ENCODE peak calls at places on chromosomes 4 and X, in seven cellular contexts. C is T47D; M is M059J; I is stimulated activated naive CD8-positive, alpha-beta T cell treated with anti-CD3 and anti-CD28 coated beads, Interleukin-15, Interleukin-2, amounts not matched to agents 100 U/mL and 50 U/mL, for 24 hours; T is GM13976; V is psoas muscle; D is stimulated activated CD4-positive, alpha-beta T cell treated with anti-CD3 and anti-CD28 coated beads, Interleukin-1b, Interleukin-23, amount 100 ng/mL, for 24 hours. Y is an unnamed sample.

GRCh38 chr4:6984611-6985115 is 58.5 kb upstream of the TADA2B start:
- DNase-seq in C (no peak), I (no peak), V (no peak), T (no peak), D (no peak), M (no peak), Y (no peak)

GRCh38 chr4:147340547-147341225 is 140.2 kb upstream of the EDNRA start:
- DNase-seq in D (no peak), M (peak; percentile 20), T (peak; percentile 27), I (no peak), V (no peak), C (no peak), Y (no peak)

GRCh38 chr4:23947826-23948225 is 58.0 kb upstream of the PPARGC1A start:
- DNase-seq in M (no peak), T (no peak), I (no peak), D (no peak), C (no peak), V (no peak), Y (no peak)

GRCh38 chrX:45824471-45824870 is 623.8 kb upstream of the DIPK2B start:
- DNase-seq in T (no peak), I (peak; percentile 66), D (no peak), V (peak; percentile 28), C (no peak), M (peak; percentile 97), Y (no peak)

GRCh38 chrX:40140706-40141499 is 43.1 kb upstream of the BCOR start:
- DNase-seq in D (no peak), T (no peak), I (no peak), C (no peak), M (peak; percentile 40), V (peak; percentile 44), Y (no peak)

GRCh38 chrX:72048515-72049455 is 82.9 kb downstream of the RTL5 start:
- DNase-seq in M (no peak), D (no peak), C (no peak), V (no peak), T (peak; percentile 21), I (peak; percentile 4), Y (no peak)

GRCh38 chrX:78048036-78048435 is 56.0 kb upstream of the PGK1 start:
- DNase-seq in V (no peak), C (no peak), T (no peak), M (no peak), I (no peak), D (no peak), Y (no peak)

GRCh38 chrX:133045986-133046385 is 50.9 kb downstream of the USP26 start:
- DNase-seq in I (no peak), C (peak; percentile 13), V (no peak), M (peak; percentile 18), T (no peak), D (no peak), Y (no peak)

GRCh38 chr4:64539234-64539849 is 130.1 kb upstream of the TECRL start:
- DNase-seq in T (peak; percentile 46), C (peak; percentile 22), M (peak; percentile 49), D (no peak), I (peak; percentile 36), V (no peak), Y (peak; percentile 28)

GRCh38 chr4:109803924-109804571 is 2.2 kb upstream of the CFI start:
- DNase-seq in V (no peak), M (peak; percentile 74), T (peak; percentile 41), D (no peak), I (peak; percentile 12), C (peak; percentile 18), Y (peak; percentile 6)

GRCh38 chrX:31988975-31989374 is 917.1 kb upstream of the FTHL17 start:
- DNase-seq in D (no peak), I (no peak), V (no peak), T (no peak), M (no peak), C (no peak), Y (no peak)

GRCh38 chr4:40575846-40576245 is 53.8 kb downstream of the RBM47 start:
- DNase-seq in T (no peak), I (no peak), V (no peak), M (peak; percentile 76), D (no peak), C (no peak), Y (no peak)